ENCODE peak calls at places on chromosomes 16 and 17, in eight cellular contexts. F is PC-3; S is AG10803; E is GM13976; A is psoas muscle; T is RWPE1; Q is CD8-positive, alpha-beta T cell; R is cardiac muscle cell. O is an unnamed sample.

GRCh38 chr16:88558457-88559442 is 11.5 kb upstream of the ZC3H18 start:
- DNase-seq in F (peak; percentile 57), S (peak; percentile 51), E (no peak), A (peak; percentile 87), T (peak; percentile 39), Q (no peak), R (peak; percentile 88), O (no peak)

GRCh38 chr16:88453621-88454314 is 688 bp downstream of the ZFPM1 start:
- DNase-seq in F (no peak), S (no peak), E (no peak), A (no peak), T (peak; percentile 30), Q (no peak), R (no peak), O (no peak)

GRCh38 chr16:58299757-58300349 is 5.0 kb upstream of the PRSS54 start:
- DNase-seq in F (peak; percentile 52), S (peak; percentile 8), E (no peak), A (no peak), T (no peak), Q (no peak), R (peak; percentile 36), O (no peak)

GRCh38 chr17:73720187-73720834 is 76.1 kb upstream of the SDK2 start:
- DNase-seq in F (no peak), S (no peak), E (no peak), A (no peak), T (no peak), Q (no peak), R (no peak), O (no peak)

GRCh38 chr16:58503863-58504688 is 4.1 kb downstream of the NDRG4 start:
- DNase-seq in F (no peak), S (no peak), E (no peak), A (no peak), T (no peak), Q (no peak), R (no peak), O (no peak)

GRCh38 chr16:1745181-1745899 is 26.0 kb downstream of the NME3 start:
- DNase-seq in F (peak; percentile 36), S (peak; percentile 79), E (no peak), A (no peak), T (peak; percentile 69), Q (no peak), R (peak; percentile 62), O (no peak)

GRCh38 chr16:88747588-88748301 is 37.3 kb downstream of the PIEZO1 start:
- DNase-seq in F (peak; percentile 54), S (no peak), E (peak; percentile 71), A (no peak), T (peak; percentile 38), Q (no peak), R (peak; percentile 16), O (peak; percentile 71)

GRCh38 chr17:15273141-15273793 is 8.1 kb upstream of the PMP22 start:
- DNase-seq in F (peak; percentile 97), S (peak; percentile 98), E (no peak), A (no peak), T (no peak), Q (no peak), R (peak; percentile 85), O (no peak)

GRCh38 chr16:86761117-86761971 is 183.0 kb downstream of the FOXL1 start:
- DNase-seq in F (peak; percentile 60), S (peak; percentile 89), E (peak; percentile 76), A (peak; percentile 63), T (peak; percentile 50), Q (no peak), R (peak; percentile 71), O (peak; percentile 70)

GRCh38 chr17:80348551-80349436 is 66.2 kb upstream of the ENDOV start:
- DNase-seq in F (peak; percentile 16), S (peak; percentile 22), E (no peak), A (peak; percentile 32), T (no peak), Q (no peak), R (no peak), O (no peak)

GRCh38 chr16:84687715-84688114 is 12.1 kb upstream of the USP10 start:
- DNase-seq in F (peak; percentile 18), S (peak; percentile 94), E (peak; percentile 58), A (no peak), T (no peak), Q (no peak), R (peak; percentile 82), O (peak; percentile 52)

GRCh38 chr17:47847341-47848197 is 3.4 kb downstream of the SP6 start:
- DNase-seq in F (no peak), S (no peak), E (no peak), A (no peak), T (no peak), Q (no peak), R (no peak), O (no peak)
- TF ChIP-seq CTCF in F (peak; percentile 67), S (peak; percentile 34), E (peak; percentile 20), A (peak; percentile 20), T (peak; percentile 43), Q (peak; percentile 33), R (peak; percentile 9), O (peak; percentile 42)

DNA sequence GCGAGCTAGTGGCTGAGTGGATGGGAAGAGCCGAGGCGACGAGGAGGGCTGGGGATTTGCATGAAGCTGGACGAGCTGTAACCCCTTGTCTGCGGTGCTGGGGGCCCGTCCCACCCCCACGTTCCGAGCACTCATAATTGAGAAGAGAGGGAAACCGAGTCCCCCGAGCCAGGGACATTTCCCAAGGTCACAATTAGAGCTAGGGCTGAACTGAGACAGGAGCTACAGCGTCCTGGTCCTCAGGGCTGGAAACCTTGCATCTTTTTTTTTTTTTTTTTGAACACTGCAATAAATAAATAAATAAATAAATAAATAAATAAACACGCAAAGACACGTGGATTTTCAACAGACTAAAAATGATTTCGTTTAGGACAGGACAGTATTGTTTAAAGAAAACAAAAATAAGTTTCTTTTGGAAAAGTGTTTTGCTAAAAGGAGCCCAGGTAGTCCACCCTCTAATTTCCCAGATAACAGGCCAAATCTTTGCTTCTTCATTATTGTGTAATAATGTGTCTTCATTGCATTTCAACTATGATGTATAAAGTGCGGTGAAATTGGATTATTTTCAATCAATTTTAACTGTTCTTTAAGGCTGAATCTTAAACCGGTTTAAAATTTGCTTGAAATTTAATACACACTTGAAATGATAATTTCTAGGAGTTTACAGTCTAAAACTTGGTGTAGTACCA is 992 bp downstream of the GDPD1 start:
- DNase-seq in F (no peak), S (no peak), E (no peak), A (no peak), T (no peak), Q (no peak), R (no peak), O (no peak)
- TF ChIP-seq CTCF in F (no peak), S (no peak), E (no peak), A (no peak), T (no peak), Q (no peak), R (no peak), O (no peak)

GRCh38 chr17:46061435-46061834 is 62.4 kb downstream of the STH start:
- DNase-seq in F (peak; percentile 69), S (no peak), E (no peak), A (no peak), T (no peak), Q (no peak), R (peak; percentile 44), O (no peak)
- TF ChIP-seq CTCF in F (peak; percentile 68), S (peak; percentile 36), E (no peak), A (peak; percentile 32), T (peak; percentile 11), Q (peak; percentile 51), R (peak; percentile 28), O (no peak)

DNA sequence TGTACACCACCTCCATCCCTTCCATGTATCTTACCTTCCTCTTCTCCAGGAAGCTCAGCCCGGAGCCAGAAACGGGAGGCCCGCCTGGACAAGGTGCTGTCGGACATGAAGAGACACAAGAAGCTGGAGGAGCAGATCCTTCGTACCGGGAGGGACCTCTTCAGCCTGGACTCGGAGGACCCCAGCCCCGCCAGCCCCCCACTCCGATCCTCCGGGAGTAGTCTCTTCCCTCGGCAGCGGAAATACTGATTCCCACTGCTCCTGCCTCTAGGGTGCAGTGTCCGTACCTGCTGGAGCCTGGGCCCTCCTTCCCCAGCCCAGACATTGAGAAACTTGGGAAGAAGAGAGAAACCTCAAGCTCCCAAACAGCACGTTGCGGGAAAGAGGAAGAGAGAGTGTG is 756 bp upstream of the MVP start:
- DNase-seq in F (no peak), S (no peak), E (no peak), A (no peak), T (no peak), Q (no peak), R (no peak), O (no peak)
- TF ChIP-seq CTCF in F (peak; percentile 49), S (no peak), E (no peak), A (no peak), T (peak; percentile 11), Q (no peak), R (no peak), O (no peak)

O was measured in GM10248.